ENCODE peak calls at places on chromosomes 6 and 20, in nine cellular contexts. U, R, X, D, I, K, Z, W and O are unnamed samples.

GRCh38 chr6:36657942-36658544 is 20.5 kb upstream of the CDKN1A start:
- DNase-seq in U (peak), R (peak), X (peak), D (no peak), I (no peak), K (peak), Z (no peak), W (no peak), O (no peak)

GRCh38 chr6:37741757-37742400 is 44.2 kb upstream of the MDGA1 start:
- DNase-seq in U (no peak), R (no peak), X (peak), D (peak), I (no peak), K (peak), Z (no peak), W (no peak), O (no peak)

GRCh38 chr6:37732688-37733087 is 35.0 kb upstream of the MDGA1 start:
- DNase-seq in U (no peak), R (no peak), X (no peak), D (no peak), I (no peak), K (no peak), Z (no peak), W (no peak), O (no peak)

GRCh38 chr6:32819729-32820128 is 2.9 kb upstream of the HLA-DOB start:
- DNase-seq in U (peak), R (no peak), X (peak), D (no peak), I (no peak), K (peak), Z (no peak), W (no peak), O (no peak)

GRCh38 chr6:148760568-148761531 is 14.0 kb downstream of the UST start:
- DNase-seq in U (peak), R (peak), X (peak), D (peak), I (peak), K (peak), Z (no peak), W (peak), O (peak)

GRCh38 chr6:104527761-104528415 is 331.8 kb downstream of the HACE1 start:
- DNase-seq in U (peak), R (peak), X (peak), D (no peak), I (no peak), K (peak), Z (no peak), W (no peak), O (no peak)

GRCh38 chr6:161922631-161923119 is 648.8 kb upstream of the AGPAT4 start:
- DNase-seq in U (peak), R (peak), X (no peak), D (peak), I (no peak), K (peak), Z (no peak), W (no peak), O (peak)

GRCh38 chr6:15908871-15909270 is 220.0 kb upstream of the MYLIP start:
- DNase-seq in U (no peak), R (no peak), X (no peak), D (no peak), I (no peak), K (no peak), Z (no peak), W (no peak), O (no peak)

GRCh38 chr20:2146080-2146867 is 44.6 kb downstream of the STK35 start:
- DNase-seq in U (no peak), R (no peak), X (no peak), D (no peak), I (no peak), K (no peak), Z (no peak), W (no peak), O (no peak)

GRCh38 chr20:58481541-58482021 is 33.6 kb downstream of the APCDD1L start:
- DNase-seq in U (peak), R (peak), X (peak), D (no peak), I (peak), K (peak), Z (peak), W (no peak), O (peak)

GRCh38 chr6:49202923-49203322 is 260.1 kb downstream of the MMUT start:
- DNase-seq in U (no peak), R (no peak), X (no peak), D (no peak), I (no peak), K (no peak), Z (no peak), W (no peak), O (no peak)

GRCh38 chr6:56223995-56224394 is 23.4 kb downstream of the COL21A1 start:
- DNase-seq in U (peak), R (no peak), X (peak), D (no peak), I (no peak), K (peak), Z (no peak), W (no peak), O (no peak)

GRCh38 chr20:59821201-59821600 is 112.2 kb downstream of the SYCP2 start:
- DNase-seq in U (no peak), R (no peak), X (no peak), D (no peak), I (no peak), K (no peak), Z (no peak), W (no peak), O (no peak)

GRCh38 chr20:37392441-37393195 is 46.7 kb downstream of the SRC start:
- DNase-seq in U (no peak), R (peak), X (peak), D (no peak), I (no peak), K (peak), Z (no peak), W (no peak), O (no peak)

GRCh38 chr6:107870379-107870778 is 46.3 kb upstream of the SCML4 start:
- DNase-seq in U (peak), R (no peak), X (peak), D (no peak), I (no peak), K (peak), Z (no peak), W (no peak), O (no peak)

GRCh38 chr6:77383026-77383425 is 80.3 kb downstream of the HTR1B start:
- DNase-seq in U (no peak), R (no peak), X (no peak), D (no peak), I (no peak), K (no peak), Z (no peak), W (no peak), O (no peak)

GRCh38 chr20:2171266-2171790 is 69.7 kb downstream of the STK35 start:
- DNase-seq in U (no peak), R (no peak), X (no peak), D (no peak), I (no peak), K (no peak), Z (peak), W (no peak), O (no peak)

GRCh38 chr6:14792118-14792955 is 453.5 kb upstream of the JARID2 start:
- DNase-seq in U (no peak), R (no peak), X (peak), D (no peak), I (no peak), K (no peak), Z (no peak), W (no peak), O (no peak)

GRCh38 chr20:54535045-54535444 is 59.7 kb downstream of the DOK5 start:
- DNase-seq in U (no peak), R (no peak), X (no peak), D (no peak), I (no peak), K (peak), Z (no peak), W (no peak), O (no peak)